ENCODE peak calls at places on chromosome X, in five cellular contexts. One of them, this sample, is unnamed. For H3K4me1, the result is how much of the 10 kb centered on the place peaks cover.

GRCh38 chrX:136452614-136453013 is 35.1 kb upstream of the BRS3 start:
- DNase-seq in mammary epithelial cell: no peak
- DNase-seq in GM23338: no peak
- DNase-seq in GM23248: no peak
- DNase-seq in mesendoderm: no peak
- DNase-seq in this sample: no peak

GRCh38 chrX:102959471-102959870 is 22.4 kb downstream of the RAB40AL start:
- DNase-seq in mammary epithelial cell: peak
- DNase-seq in GM23338: no peak
- DNase-seq in GM23248: peak
- DNase-seq in mesendoderm: peak
- DNase-seq in this sample: no peak

GRCh38 chrX:152913354-152913753 is 15.5 kb downstream of the ZNF185 start:
- DNase-seq in mammary epithelial cell: no peak
- DNase-seq in GM23338: no peak
- DNase-seq in GM23248: no peak
- DNase-seq in mesendoderm: no peak
- DNase-seq in this sample: no peak

GRCh38 chrX:17976955-17977354 is 115.9 kb upstream of the RAI2 start:
- DNase-seq in mammary epithelial cell: no peak
- DNase-seq in GM23338: no peak
- DNase-seq in GM23248: no peak
- DNase-seq in mesendoderm: no peak
- DNase-seq in this sample: no peak

GRCh38 chrX:143571521-143571920 is 54.2 kb upstream of the SPANXN3 start:
- DNase-seq in mammary epithelial cell: no peak
- DNase-seq in GM23338: no peak
- DNase-seq in GM23248: no peak
- DNase-seq in mesendoderm: peak
- DNase-seq in this sample: no peak

GRCh38 chrX:7218321-7219152 is 70.6 kb upstream of the PUDP start:
- DNase-seq in mammary epithelial cell: no peak
- DNase-seq in GM23338: peak
- DNase-seq in GM23248: no peak
- DNase-seq in mesendoderm: peak
- DNase-seq in this sample: peak

GRCh38 chrX:34810364-34810763 is 132.2 kb upstream of the FAM47B start:
- DNase-seq in mammary epithelial cell: peak
- DNase-seq in GM23338: no peak
- DNase-seq in GM23248: peak
- DNase-seq in mesendoderm: no peak
- DNase-seq in this sample: no peak

GRCh38 chrX:150478496-150479492 is 89.6 kb upstream of the MTM1 start:
- DNase-seq in mammary epithelial cell: no peak
- DNase-seq in GM23338: no peak
- DNase-seq in GM23248: no peak
- DNase-seq in mesendoderm: no peak
- DNase-seq in this sample: no peak

GRCh38 chrX:46978341-46979291 is 66.4 kb downstream of the JADE3 start:
- DNase-seq in mammary epithelial cell: peak
- DNase-seq in GM23338: peak
- DNase-seq in GM23248: peak
- DNase-seq in mesendoderm: peak
- DNase-seq in this sample: peak

GRCh38 chrX:9133426-9133825 is 99.5 kb upstream of the FAM9B start:
- DNase-seq in mammary epithelial cell: no peak
- DNase-seq in GM23338: no peak
- DNase-seq in GM23248: peak
- DNase-seq in mesendoderm: peak
- DNase-seq in this sample: no peak

GRCh38 chrX:10618911-10619310 is 1.5 kb downstream of the MID1 start:
- DNase-seq in mammary epithelial cell: no peak
- DNase-seq in GM23338: peak
- DNase-seq in GM23248: peak
- DNase-seq in mesendoderm: no peak
- DNase-seq in this sample: no peak

GRCh38 chrX:67961516-67961915 is 417.7 kb downstream of the AR start:
- DNase-seq in mammary epithelial cell: no peak
- DNase-seq in GM23338: no peak
- DNase-seq in GM23248: no peak
- DNase-seq in mesendoderm: no peak
- DNase-seq in this sample: no peak

GRCh38 chrX:13404364-13404763 is 84.5 kb upstream of the ATXN3L start:
- DNase-seq in mammary epithelial cell: no peak
- DNase-seq in GM23338: no peak
- DNase-seq in GM23248: no peak
- DNase-seq in mesendoderm: no peak
- DNase-seq in this sample: no peak

GRCh38 chrX:63658920-63659319 is 126.1 kb downstream of the ARHGEF9 start:
- DNase-seq in mammary epithelial cell: no peak
- DNase-seq in GM23338: no peak
- DNase-seq in GM23248: peak
- DNase-seq in mesendoderm: no peak
- DNase-seq in this sample: no peak

GRCh38 chrX:2423293-2423692 is 77.5 kb downstream of the DHRSX start:
- DNase-seq in mammary epithelial cell: peak
- DNase-seq in GM23338: no peak
- DNase-seq in GM23248: peak
- DNase-seq in mesendoderm: no peak
- DNase-seq in this sample: no peak

GRCh38 chrX:134144231-134144630 is 92.8 kb upstream of the CCDC160 start:
- DNase-seq in mammary epithelial cell: peak
- DNase-seq in GM23338: peak
- DNase-seq in GM23248: peak
- DNase-seq in mesendoderm: peak
- DNase-seq in this sample: peak

GRCh38 chrX:9670136-9670905 is 95.3 kb downstream of the GPR143 start:
- DNase-seq in mammary epithelial cell: no peak
- DNase-seq in GM23338: no peak
- DNase-seq in GM23248: peak
- DNase-seq in mesendoderm: peak
- DNase-seq in this sample: no peak

GRCh38 chrX:13015536-13016236 is 28.7 kb downstream of the FAM9C start:
- DNase-seq in mammary epithelial cell: no peak
- DNase-seq in GM23338: no peak
- DNase-seq in GM23248: no peak
- DNase-seq in mesendoderm: peak
- DNase-seq in this sample: no peak

GRCh38 chrX:34875204-34875603 is 67.4 kb upstream of the FAM47B start:
- DNase-seq in mammary epithelial cell: peak
- DNase-seq in GM23338: no peak
- DNase-seq in GM23248: peak
- DNase-seq in mesendoderm: no peak
- DNase-seq in this sample: no peak

GRCh38 chrX:118652717-118653116 is 74.7 kb upstream of the IL13RA1 start:
- DNase-seq in mammary epithelial cell: no peak
- DNase-seq in GM23338: no peak
- DNase-seq in GM23248: peak
- DNase-seq in mesendoderm: no peak
- DNase-seq in this sample: no peak

GRCh38 chrX:74923942-74924448 is 1.3 kb downstream of the NEXMIF start:
- DNase-seq in mammary epithelial cell: no peak
- DNase-seq in GM23338: peak
- DNase-seq in GM23248: peak
- DNase-seq in mesendoderm: peak
- DNase-seq in this sample: no peak

GRCh38 chrX:96453139-96453538 is 231.5 kb upstream of the DIAPH2 start:
- DNase-seq in mammary epithelial cell: no peak
- DNase-seq in GM23338: no peak
- DNase-seq in GM23248: no peak
- DNase-seq in mesendoderm: no peak
- DNase-seq in this sample: no peak
- H3K4me2 ChIP-seq in mammary epithelial cell: no peak
- H3K4me2 ChIP-seq in GM23338: no peak
- H3K4me2 ChIP-seq in GM23248: no peak
- H3K4me2 ChIP-seq in mesendoderm: no peak
- H3K4me2 ChIP-seq in this sample: no peak

DNA sequence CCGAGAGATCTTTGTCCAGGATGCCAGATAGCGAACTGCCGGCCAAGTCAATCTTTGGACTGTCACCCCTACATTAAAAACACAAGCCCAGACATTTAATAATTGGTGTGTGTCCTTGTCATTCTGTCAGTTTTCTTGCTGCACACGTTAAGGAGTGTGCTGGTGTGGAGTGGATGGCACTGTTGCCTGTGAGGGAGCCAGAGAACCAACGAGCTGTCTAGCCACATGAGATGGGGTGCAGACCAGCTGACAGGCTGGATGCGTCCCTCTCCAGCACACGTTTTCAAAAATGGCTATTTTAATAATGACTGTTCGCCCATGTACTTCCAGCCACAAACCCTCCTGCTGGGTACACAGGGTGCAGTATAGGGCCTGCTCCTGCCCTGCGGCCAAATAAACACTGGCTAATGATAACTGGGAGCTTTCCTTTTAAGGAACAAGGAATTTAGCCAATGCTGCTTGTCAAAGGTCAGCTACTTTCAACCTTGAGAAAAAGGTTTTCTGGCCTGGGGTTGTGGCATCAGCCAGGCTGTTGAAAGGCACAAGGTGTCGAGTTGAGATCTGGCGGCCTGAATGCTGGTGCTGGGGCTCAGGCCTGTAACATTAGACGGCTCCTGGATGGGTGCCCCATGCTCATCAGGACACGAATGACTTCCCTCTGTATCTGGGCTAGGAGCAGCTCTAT is 54.0 kb upstream of the MAP3K15 start:
- DNase-seq in mammary epithelial cell: no peak
- DNase-seq in GM23338: no peak
- DNase-seq in GM23248: no peak
- DNase-seq in mesendoderm: no peak
- DNase-seq in this sample: no peak
- H3K27ac ChIP-seq in mammary epithelial cell: no peak
- H3K27ac ChIP-seq in GM23338: no peak
- H3K27ac ChIP-seq in GM23248: no peak
- H3K27ac ChIP-seq in mesendoderm: no peak
- H3K27ac ChIP-seq in this sample: no peak

DNA sequence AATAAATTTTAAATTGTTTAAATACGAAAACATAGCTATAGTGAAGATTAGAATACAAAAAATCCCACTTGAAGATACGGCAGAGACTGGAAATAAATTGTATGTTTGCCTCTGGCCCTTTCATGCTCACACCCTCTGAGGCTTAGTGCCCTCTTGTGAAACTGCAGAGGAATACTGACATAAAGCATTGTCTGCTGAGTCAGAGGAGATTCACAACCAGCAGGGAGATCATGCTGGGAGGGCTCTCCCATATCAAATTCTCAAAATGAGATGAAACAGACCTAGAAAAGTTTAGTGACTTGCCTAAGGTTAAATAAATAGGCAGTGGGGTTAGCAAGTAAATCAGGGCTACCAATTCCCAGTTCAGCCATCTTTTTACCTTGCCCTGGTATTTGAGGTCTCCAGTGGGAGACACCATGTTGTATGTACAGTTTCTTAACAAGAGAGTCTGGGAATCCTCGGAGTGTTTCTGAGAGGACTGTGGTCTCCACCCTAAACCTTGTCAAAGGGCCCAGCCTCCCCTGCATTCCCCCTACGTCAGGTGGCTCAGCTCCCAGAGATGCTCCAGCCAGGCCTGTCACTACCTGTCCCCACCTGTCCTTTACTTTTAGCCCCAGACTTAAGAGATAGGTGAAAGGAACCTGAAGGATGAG is 581.4 kb upstream of the DIPK2B start:
- DNase-seq in mammary epithelial cell: peak
- DNase-seq in GM23338: peak
- DNase-seq in GM23248: peak
- DNase-seq in mesendoderm: peak
- DNase-seq in this sample: no peak
- H3K4me1 ChIP-seq in mammary epithelial cell: half or more
- H3K4me1 ChIP-seq in GM23338: under half
- H3K4me1 ChIP-seq in GM23248: under half
- H3K4me1 ChIP-seq in mesendoderm: under half
- H3K4me1 ChIP-seq in this sample: under half

GRCh38 chrX:100872161-100872560 is 2.0 kb downstream of the NOX1 start:
- DNase-seq in mammary epithelial cell: no peak
- DNase-seq in GM23338: no peak
- DNase-seq in GM23248: peak
- DNase-seq in mesendoderm: no peak
- DNase-seq in this sample: no peak

GRCh38 chrX:100874240-100874798 is at the start of gene NOX1:
- DNase-seq in mammary epithelial cell: no peak
- DNase-seq in GM23338: no peak
- DNase-seq in GM23248: no peak
- DNase-seq in mesendoderm: no peak
- DNase-seq in this sample: no peak

GRCh38 chrX:100864967-100865366 is 9.2 kb downstream of the NOX1 start:
- DNase-seq in mammary epithelial cell: peak
- DNase-seq in GM23338: no peak
- DNase-seq in GM23248: peak
- DNase-seq in mesendoderm: no peak
- DNase-seq in this sample: no peak

GRCh38 chrX:100868273-100868672 is 5.9 kb downstream of the NOX1 start:
- DNase-seq in mammary epithelial cell: no peak
- DNase-seq in GM23338: no peak
- DNase-seq in GM23248: no peak
- DNase-seq in mesendoderm: no peak
- DNase-seq in this sample: no peak

GRCh38 chrX:100870527-100870926 is 3.6 kb downstream of the NOX1 start:
- DNase-seq in mammary epithelial cell: no peak
- DNase-seq in GM23338: no peak
- DNase-seq in GM23248: no peak
- DNase-seq in mesendoderm: no peak
- DNase-seq in this sample: no peak
- H3K4me2 ChIP-seq in mammary epithelial cell: no peak
- H3K4me2 ChIP-seq in GM23338: no peak
- H3K4me2 ChIP-seq in GM23248: no peak
- H3K4me2 ChIP-seq in mesendoderm: no peak
- H3K4me2 ChIP-seq in this sample: no peak

GRCh38 chrX:119693996-119694451 is 1.1 kb upstream of the SEPTIN6 start:
- DNase-seq in mammary epithelial cell: no peak
- DNase-seq in GM23338: peak
- DNase-seq in GM23248: no peak
- DNase-seq in mesendoderm: no peak
- DNase-seq in this sample: no peak
- H3K27ac ChIP-seq in mammary epithelial cell: no peak
- H3K27ac ChIP-seq in GM23338: no peak
- H3K27ac ChIP-seq in GM23248: no peak
- H3K27ac ChIP-seq in mesendoderm: no peak
- H3K27ac ChIP-seq in this sample: peak

DNA sequence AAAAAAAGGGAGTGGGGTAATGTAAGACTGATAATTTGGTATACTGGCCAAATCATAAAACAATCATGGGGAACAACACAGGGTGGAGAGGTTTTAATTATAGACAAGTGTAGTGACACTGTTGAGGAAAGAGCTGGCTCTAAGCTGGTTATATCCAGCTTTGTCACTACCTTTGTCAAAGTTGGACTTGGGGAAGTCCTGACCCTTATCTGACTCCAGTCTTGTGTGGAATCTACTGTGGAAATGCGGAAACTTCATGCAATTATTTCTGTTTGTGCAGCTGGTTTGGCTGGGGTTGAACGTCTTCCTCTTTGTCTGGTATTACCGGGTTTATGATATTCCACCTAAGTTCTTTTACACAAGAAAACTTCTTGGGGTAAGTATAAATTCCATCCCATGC is 1.9 kb downstream of the CYBB start:
- DNase-seq in mammary epithelial cell: no peak
- DNase-seq in GM23338: no peak
- DNase-seq in GM23248: no peak
- DNase-seq in mesendoderm: no peak
- DNase-seq in this sample: no peak
- H3K4me1 ChIP-seq in mammary epithelial cell: under half
- H3K4me1 ChIP-seq in GM23338: under half
- H3K4me1 ChIP-seq in GM23248: under half
- H3K4me1 ChIP-seq in mesendoderm: under half
- H3K4me1 ChIP-seq in this sample: half or more

This sample was measured in OCI-LY7.